ENCODE peak calls at places on chromosomes 6 and 20, in four cellular contexts. One of them, this sample, is unnamed.

GRCh38 chr20:1392443-1392692 is 486 bp downstream of the FKBP1A start:
- DNase-seq in Calu3: no peak
- DNase-seq in heart right ventricle: no peak
- DNase-seq in GM12864: no peak
- DNase-seq in this sample: no peak

GRCh38 chr6:146587448-146587847 is 11.3 kb upstream of the ADGB start:
- DNase-seq in GM12864: no peak
- DNase-seq in heart right ventricle: no peak
- DNase-seq in Calu3: no peak
- DNase-seq in this sample: no peak

GRCh38 chr6:45299096-45299581 is 29.0 kb upstream of the RUNX2 start:
- DNase-seq in GM12864: no peak
- DNase-seq in heart right ventricle: no peak
- DNase-seq in Calu3: no peak
- DNase-seq in this sample: no peak

GRCh38 chr6:31270788-31271640 is 878 bp downstream of the HLA-C start:
- DNase-seq in GM12864: peak
- DNase-seq in heart right ventricle: peak
- DNase-seq in Calu3: peak
- DNase-seq in this sample: no peak

GRCh38 chr20:42197599-42197998 is 579.4 kb upstream of the CHD6 start:
- DNase-seq in Calu3: no peak
- DNase-seq in heart right ventricle: no peak
- DNase-seq in GM12864: no peak
- DNase-seq in this sample: no peak

GRCh38 chr6:116522896-116523295 is 11.5 kb downstream of the CALHM5 start:
- DNase-seq in heart right ventricle: no peak
- DNase-seq in GM12864: no peak
- DNase-seq in Calu3: no peak
- DNase-seq in this sample: no peak

GRCh38 chr20:57398901-57399535 is 7.8 kb downstream of the RBM38 start:
- DNase-seq in heart right ventricle: no peak
- DNase-seq in GM12864: no peak
- DNase-seq in Calu3: no peak
- DNase-seq in this sample: no peak

GRCh38 chr20:46261456-46262253 is 46.6 kb downstream of the CDH22 start:
- DNase-seq in GM12864: no peak
- DNase-seq in Calu3: no peak
- DNase-seq in heart right ventricle: no peak
- DNase-seq in this sample: no peak

GRCh38 chr6:111978826-111979225 is 75.1 kb upstream of the CCN6 start:
- DNase-seq in heart right ventricle: no peak
- DNase-seq in GM12864: no peak
- DNase-seq in Calu3: no peak
- DNase-seq in this sample: no peak

GRCh38 chr6:36716476-36717093 is 19.0 kb downstream of the RAB44 start:
- DNase-seq in Calu3: no peak
- DNase-seq in heart right ventricle: no peak
- DNase-seq in GM12864: no peak
- DNase-seq in this sample: no peak

GRCh38 chr6:15352229-15352628 is 106.4 kb downstream of the JARID2 start:
- DNase-seq in Calu3: no peak
- DNase-seq in GM12864: no peak
- DNase-seq in heart right ventricle: no peak
- DNase-seq in this sample: no peak

GRCh38 chr6:139850512-139850911 is 476.1 kb upstream of the CITED2 start:
- DNase-seq in Calu3: no peak
- DNase-seq in heart right ventricle: no peak
- DNase-seq in GM12864: no peak
- DNase-seq in this sample: no peak

GRCh38 chr6:100176321-100176950 is 182.4 kb upstream of the MCHR2 start:
- DNase-seq in Calu3: peak
- DNase-seq in heart right ventricle: no peak
- DNase-seq in GM12864: no peak
- DNase-seq in this sample: peak
- TF ChIP-seq CTCF in Calu3: peak
- TF ChIP-seq CTCF in heart right ventricle: no peak
- TF ChIP-seq CTCF in GM12864: no peak
- TF ChIP-seq CTCF in this sample: peak

GRCh38 chr6:33607784-33608161 is 13.3 kb upstream of the ITPR3 start:
- DNase-seq in GM12864: no peak
- DNase-seq in Calu3: peak
- DNase-seq in heart right ventricle: no peak
- DNase-seq in this sample: no peak
- TF ChIP-seq CTCF in GM12864: peak
- TF ChIP-seq CTCF in Calu3: peak
- TF ChIP-seq CTCF in heart right ventricle: peak
- TF ChIP-seq CTCF in this sample: no peak

GRCh38 chr20:63027425-63028389 is 20.9 kb upstream of the BHLHE23 start:
- DNase-seq in GM12864: no peak
- DNase-seq in heart right ventricle: no peak
- DNase-seq in Calu3: peak
- DNase-seq in this sample: no peak
- TF ChIP-seq CTCF in GM12864: peak
- TF ChIP-seq CTCF in heart right ventricle: no peak
- TF ChIP-seq CTCF in Calu3: no peak
- TF ChIP-seq CTCF in this sample: no peak

DNA sequence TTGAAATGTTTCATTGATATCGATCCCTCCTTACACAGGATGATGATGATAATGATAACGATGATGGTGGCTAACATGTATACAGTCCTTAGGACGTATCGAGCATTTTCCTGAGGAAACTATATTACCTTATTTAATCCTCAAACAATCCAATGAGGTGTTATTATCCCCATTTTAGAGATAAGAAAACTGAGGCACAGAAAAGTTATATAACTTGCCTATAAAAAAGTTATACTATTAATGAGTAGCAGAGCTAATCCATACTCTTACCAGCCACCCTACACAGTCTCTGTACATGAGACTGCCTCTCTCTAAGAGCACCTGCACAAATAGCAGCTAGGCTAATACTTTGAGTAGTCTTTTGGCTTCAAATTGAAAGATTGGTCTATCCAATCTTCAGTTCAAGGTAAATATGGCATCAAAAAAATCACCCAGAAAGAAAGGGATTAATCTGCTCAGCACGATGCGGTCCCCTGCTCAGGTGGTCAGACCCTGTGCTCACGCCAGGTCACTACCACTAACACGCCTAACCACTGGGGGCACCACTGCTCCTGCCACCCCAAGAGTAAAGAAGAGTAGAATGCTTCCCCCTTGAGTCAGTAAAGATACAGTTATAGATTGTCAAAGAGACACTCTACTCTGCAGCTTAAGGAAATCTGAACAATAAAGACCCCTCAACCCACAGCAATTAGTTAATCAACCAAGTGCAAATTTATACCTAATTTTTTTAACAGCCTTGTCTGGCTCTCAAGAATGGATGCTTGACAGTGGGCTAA is 15.0 kb downstream of the GABBR1 start:
- DNase-seq in heart right ventricle: no peak
- DNase-seq in GM12864: no peak
- DNase-seq in Calu3: no peak
- DNase-seq in this sample: no peak
- TF ChIP-seq CTCF in heart right ventricle: no peak
- TF ChIP-seq CTCF in GM12864: peak
- TF ChIP-seq CTCF in Calu3: no peak
- TF ChIP-seq CTCF in this sample: no peak

DNA sequence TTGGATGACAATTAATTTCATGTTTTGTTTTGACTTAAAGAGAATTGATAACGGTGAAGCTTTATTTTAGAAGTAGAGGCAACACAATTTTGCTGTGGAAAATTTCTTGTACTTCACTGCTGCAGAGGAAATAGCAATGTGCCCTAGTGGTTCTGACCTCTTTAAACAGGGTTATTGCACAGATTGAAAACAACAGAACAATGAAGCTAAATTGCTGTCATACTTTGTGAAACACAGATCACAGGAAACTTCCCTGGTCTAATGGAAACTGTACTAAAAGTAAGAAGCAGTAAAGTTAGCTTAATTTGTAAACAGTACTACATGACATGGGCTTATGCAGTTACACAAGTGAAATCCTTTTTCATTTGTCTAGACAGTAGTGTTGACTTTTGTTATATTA is 31.3 kb downstream of the OR2A4 start:
- DNase-seq in Calu3: no peak
- DNase-seq in heart right ventricle: no peak
- DNase-seq in GM12864: no peak
- DNase-seq in this sample: no peak
- TF ChIP-seq CTCF in Calu3: no peak
- TF ChIP-seq CTCF in heart right ventricle: no peak
- TF ChIP-seq CTCF in GM12864: no peak
- TF ChIP-seq CTCF in this sample: no peak